ENCODE peak calls at places on chromosome 7, in eight cellular contexts. One of them, this sample, is unnamed.

GRCh38 chr7:155796381-155797261 is 15.6 kb downstream of the SHH start:
- DNase-seq in GM23338: peak; percentile 68
- DNase-seq in psoas muscle: peak; percentile 78
- DNase-seq in tibial artery: no peak
- DNase-seq in glutamatergic neuron: peak; percentile 87
- DNase-seq in CD8-positive, alpha-beta T cell: peak; percentile 65
- DNase-seq in upper lobe of left lung: peak; percentile 94
- DNase-seq in kidney: peak; percentile 90
- DNase-seq in this sample: peak; percentile 81

GRCh38 chr7:96910484-96910883 is 94.9 kb upstream of the DLX6 start:
- DNase-seq in GM23338: no peak
- DNase-seq in psoas muscle: no peak
- DNase-seq in tibial artery: no peak
- DNase-seq in glutamatergic neuron: no peak
- DNase-seq in CD8-positive, alpha-beta T cell: no peak
- DNase-seq in upper lobe of left lung: no peak
- DNase-seq in kidney: no peak
- DNase-seq in this sample: no peak

GRCh38 chr7:25949672-25950487 is 202.1 kb upstream of the NFE2L3 start:
- DNase-seq in GM23338: peak; percentile 62
- DNase-seq in psoas muscle: no peak
- DNase-seq in tibial artery: no peak
- DNase-seq in glutamatergic neuron: peak; percentile 45
- DNase-seq in CD8-positive, alpha-beta T cell: no peak
- DNase-seq in upper lobe of left lung: peak; percentile 76
- DNase-seq in kidney: peak; percentile 77
- DNase-seq in this sample: no peak

GRCh38 chr7:51589111-51589510 is 272.5 kb upstream of the COBL start:
- DNase-seq in GM23338: no peak
- DNase-seq in psoas muscle: no peak
- DNase-seq in tibial artery: no peak
- DNase-seq in glutamatergic neuron: no peak
- DNase-seq in CD8-positive, alpha-beta T cell: no peak
- DNase-seq in upper lobe of left lung: no peak
- DNase-seq in kidney: no peak
- DNase-seq in this sample: no peak

GRCh38 chr7:158470336-158470735 is 117.3 kb downstream of the PTPRN2 start:
- DNase-seq in GM23338: peak; percentile 48
- DNase-seq in psoas muscle: no peak
- DNase-seq in tibial artery: no peak
- DNase-seq in glutamatergic neuron: no peak
- DNase-seq in CD8-positive, alpha-beta T cell: no peak
- DNase-seq in upper lobe of left lung: no peak
- DNase-seq in kidney: no peak
- DNase-seq in this sample: no peak

GRCh38 chr7:42932861-42933591 is 850 bp downstream of the MRPL32 start:
- DNase-seq in GM23338: peak; percentile 43
- DNase-seq in psoas muscle: no peak
- DNase-seq in tibial artery: no peak
- DNase-seq in glutamatergic neuron: peak; percentile 38
- DNase-seq in CD8-positive, alpha-beta T cell: no peak
- DNase-seq in upper lobe of left lung: no peak
- DNase-seq in kidney: no peak
- DNase-seq in this sample: no peak

GRCh38 chr7:111903016-111903415 is 303.2 kb downstream of the DOCK4 start:
- DNase-seq in GM23338: no peak
- DNase-seq in psoas muscle: no peak
- DNase-seq in tibial artery: no peak
- DNase-seq in glutamatergic neuron: no peak
- DNase-seq in CD8-positive, alpha-beta T cell: no peak
- DNase-seq in upper lobe of left lung: no peak
- DNase-seq in kidney: no peak
- DNase-seq in this sample: no peak

GRCh38 chr7:47666164-47666862 is 84.4 kb upstream of the TNS3 start:
- DNase-seq in GM23338: no peak
- DNase-seq in psoas muscle: no peak
- DNase-seq in tibial artery: no peak
- DNase-seq in glutamatergic neuron: no peak
- DNase-seq in CD8-positive, alpha-beta T cell: no peak
- DNase-seq in upper lobe of left lung: no peak
- DNase-seq in kidney: no peak
- DNase-seq in this sample: no peak

GRCh38 chr7:31092606-31093005 is 40.5 kb downstream of the ADCYAP1R1 start:
- DNase-seq in GM23338: no peak
- DNase-seq in psoas muscle: peak; percentile 12
- DNase-seq in tibial artery: peak; percentile 31
- DNase-seq in glutamatergic neuron: no peak
- DNase-seq in CD8-positive, alpha-beta T cell: no peak
- DNase-seq in upper lobe of left lung: no peak
- DNase-seq in kidney: peak; percentile 18
- DNase-seq in this sample: no peak

GRCh38 chr7:2893411-2893861 is 49.3 kb upstream of the GNA12 start:
- DNase-seq in GM23338: no peak
- DNase-seq in psoas muscle: no peak
- DNase-seq in tibial artery: no peak
- DNase-seq in glutamatergic neuron: no peak
- DNase-seq in CD8-positive, alpha-beta T cell: no peak
- DNase-seq in upper lobe of left lung: no peak
- DNase-seq in kidney: no peak
- DNase-seq in this sample: no peak

GRCh38 chr7:36515847-36516246 is 126.2 kb downstream of the ANLN start:
- DNase-seq in GM23338: no peak
- DNase-seq in psoas muscle: no peak
- DNase-seq in tibial artery: no peak
- DNase-seq in glutamatergic neuron: no peak
- DNase-seq in CD8-positive, alpha-beta T cell: no peak
- DNase-seq in upper lobe of left lung: no peak
- DNase-seq in kidney: no peak
- DNase-seq in this sample: no peak

GRCh38 chr7:21365866-21366624 is 61.8 kb upstream of the SP4 start:
- DNase-seq in GM23338: no peak
- DNase-seq in psoas muscle: no peak
- DNase-seq in tibial artery: no peak
- DNase-seq in glutamatergic neuron: no peak
- DNase-seq in CD8-positive, alpha-beta T cell: no peak
- DNase-seq in upper lobe of left lung: no peak
- DNase-seq in kidney: no peak
- DNase-seq in this sample: no peak

GRCh38 chr7:149853157-149853556 is 15.0 kb downstream of the ZNF862 start:
- DNase-seq in GM23338: no peak
- DNase-seq in psoas muscle: no peak
- DNase-seq in tibial artery: no peak
- DNase-seq in glutamatergic neuron: no peak
- DNase-seq in CD8-positive, alpha-beta T cell: no peak
- DNase-seq in upper lobe of left lung: no peak
- DNase-seq in kidney: no peak
- DNase-seq in this sample: no peak

GRCh38 chr7:116592041-116592355 is 67.2 kb downstream of the CAV1 start:
- DNase-seq in GM23338: no peak
- DNase-seq in psoas muscle: no peak
- DNase-seq in tibial artery: no peak
- DNase-seq in glutamatergic neuron: no peak
- DNase-seq in CD8-positive, alpha-beta T cell: no peak
- DNase-seq in upper lobe of left lung: no peak
- DNase-seq in kidney: no peak
- DNase-seq in this sample: no peak
- TF ChIP-seq CTCF in GM23338: no peak
- TF ChIP-seq CTCF in psoas muscle: no peak
- TF ChIP-seq CTCF in tibial artery: no peak
- TF ChIP-seq CTCF in glutamatergic neuron: peak; percentile 50
- TF ChIP-seq CTCF in CD8-positive, alpha-beta T cell: peak; percentile 38
- TF ChIP-seq CTCF in upper lobe of left lung: no peak
- TF ChIP-seq CTCF in kidney: no peak
- TF ChIP-seq CTCF in this sample: peak; percentile 62

DNA sequence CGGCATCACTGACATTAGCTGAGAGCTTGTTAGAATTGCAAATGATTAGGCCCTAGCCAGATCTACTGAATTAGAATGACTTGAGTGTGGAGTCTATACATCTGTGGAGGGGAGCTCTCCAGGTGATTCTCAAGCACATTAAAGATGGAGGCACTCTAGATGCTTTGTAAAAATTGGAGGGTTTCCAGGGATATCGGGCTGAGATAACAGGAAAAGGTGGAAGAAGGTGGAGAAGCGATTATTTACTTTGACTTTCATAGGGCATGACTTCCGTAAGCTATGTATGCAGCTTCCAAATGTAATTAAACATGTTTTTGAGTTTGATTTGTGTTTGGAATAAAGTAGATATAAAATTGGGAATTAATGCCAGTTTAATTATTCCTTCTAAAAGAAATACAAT is 235.0 kb upstream of the PTN start:
- DNase-seq in GM23338: peak; percentile 16
- DNase-seq in psoas muscle: no peak
- DNase-seq in tibial artery: no peak
- DNase-seq in glutamatergic neuron: no peak
- DNase-seq in CD8-positive, alpha-beta T cell: no peak
- DNase-seq in upper lobe of left lung: no peak
- DNase-seq in kidney: no peak
- DNase-seq in this sample: no peak
- TF ChIP-seq CTCF in GM23338: no peak
- TF ChIP-seq CTCF in psoas muscle: no peak
- TF ChIP-seq CTCF in tibial artery: no peak
- TF ChIP-seq CTCF in glutamatergic neuron: no peak
- TF ChIP-seq CTCF in CD8-positive, alpha-beta T cell: no peak
- TF ChIP-seq CTCF in upper lobe of left lung: no peak
- TF ChIP-seq CTCF in kidney: no peak
- TF ChIP-seq CTCF in this sample: no peak

DNA sequence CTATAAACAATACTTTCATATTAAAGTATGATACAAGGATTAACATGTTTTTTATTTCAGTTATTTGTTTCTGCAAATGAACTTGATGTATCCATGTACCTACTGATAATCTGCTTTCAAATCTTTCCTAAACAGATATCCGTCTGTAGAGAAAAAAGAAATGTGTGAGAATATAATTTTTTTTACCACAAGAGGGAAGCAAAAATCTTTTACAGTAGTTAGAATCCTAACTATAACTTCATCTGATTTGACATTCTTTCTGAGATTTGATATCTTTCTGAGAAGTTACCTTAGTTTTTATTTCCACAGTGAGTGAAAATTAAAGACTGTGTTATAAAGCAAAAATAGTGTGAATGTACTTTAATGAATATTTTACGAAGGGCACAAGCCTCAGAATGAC is 203.9 kb upstream of the PCLO start:
- DNase-seq in GM23338: peak; percentile 47
- DNase-seq in psoas muscle: no peak
- DNase-seq in tibial artery: no peak
- DNase-seq in glutamatergic neuron: no peak
- DNase-seq in CD8-positive, alpha-beta T cell: no peak
- DNase-seq in upper lobe of left lung: no peak
- DNase-seq in kidney: no peak
- DNase-seq in this sample: no peak
- TF ChIP-seq CTCF in GM23338: peak; percentile 65
- TF ChIP-seq CTCF in psoas muscle: no peak
- TF ChIP-seq CTCF in tibial artery: no peak
- TF ChIP-seq CTCF in glutamatergic neuron: no peak
- TF ChIP-seq CTCF in CD8-positive, alpha-beta T cell: no peak
- TF ChIP-seq CTCF in upper lobe of left lung: no peak
- TF ChIP-seq CTCF in kidney: no peak
- TF ChIP-seq CTCF in this sample: peak; percentile 77

GRCh38 chr7:40721344-40721949 is 586.6 kb downstream of the SUGCT start:
- DNase-seq in GM23338: no peak
- DNase-seq in psoas muscle: no peak
- DNase-seq in tibial artery: no peak
- DNase-seq in glutamatergic neuron: no peak
- DNase-seq in CD8-positive, alpha-beta T cell: no peak
- DNase-seq in upper lobe of left lung: no peak
- DNase-seq in kidney: no peak
- DNase-seq in this sample: no peak

GRCh38 chr7:40723829-40724228 is 589.0 kb downstream of the SUGCT start:
- DNase-seq in GM23338: no peak
- DNase-seq in psoas muscle: no peak
- DNase-seq in tibial artery: no peak
- DNase-seq in glutamatergic neuron: no peak
- DNase-seq in CD8-positive, alpha-beta T cell: no peak
- DNase-seq in upper lobe of left lung: no peak
- DNase-seq in kidney: no peak
- DNase-seq in this sample: no peak

DNA sequence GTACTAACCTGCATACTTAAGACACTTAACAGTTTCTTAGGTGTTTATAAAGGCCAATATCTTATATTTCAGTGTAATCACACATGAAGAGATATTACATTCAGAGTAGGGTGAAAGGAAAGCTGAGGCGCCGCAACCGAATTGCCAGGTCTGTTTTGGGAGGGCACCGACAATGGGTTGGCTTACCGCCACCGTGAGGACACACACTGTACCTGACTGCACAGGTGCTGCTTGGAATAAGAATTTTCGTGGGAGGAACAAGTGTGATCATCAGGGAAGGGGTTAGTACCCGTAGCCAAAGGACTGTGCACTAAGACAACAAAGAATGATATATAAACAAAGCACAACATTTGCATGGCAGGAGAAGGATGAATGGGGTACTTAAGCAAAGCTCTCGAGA is 591.8 kb downstream of the SUGCT start:
- DNase-seq in GM23338: peak; percentile 51
- DNase-seq in psoas muscle: no peak
- DNase-seq in tibial artery: no peak
- DNase-seq in glutamatergic neuron: no peak
- DNase-seq in CD8-positive, alpha-beta T cell: no peak
- DNase-seq in upper lobe of left lung: no peak
- DNase-seq in kidney: no peak
- DNase-seq in this sample: no peak
- TF ChIP-seq CTCF in GM23338: peak; percentile 45
- TF ChIP-seq CTCF in psoas muscle: no peak
- TF ChIP-seq CTCF in tibial artery: no peak
- TF ChIP-seq CTCF in glutamatergic neuron: no peak
- TF ChIP-seq CTCF in CD8-positive, alpha-beta T cell: no peak
- TF ChIP-seq CTCF in upper lobe of left lung: no peak
- TF ChIP-seq CTCF in kidney: no peak
- TF ChIP-seq CTCF in this sample: no peak

GRCh38 chr7:35430547-35431153 is 176.8 kb upstream of the TBX20 start:
- DNase-seq in GM23338: peak; percentile 63
- DNase-seq in psoas muscle: no peak
- DNase-seq in tibial artery: no peak
- DNase-seq in glutamatergic neuron: no peak
- DNase-seq in CD8-positive, alpha-beta T cell: no peak
- DNase-seq in upper lobe of left lung: no peak
- DNase-seq in kidney: no peak
- DNase-seq in this sample: no peak
- TF ChIP-seq CTCF in GM23338: peak; percentile 79
- TF ChIP-seq CTCF in psoas muscle: peak; percentile 7
- TF ChIP-seq CTCF in tibial artery: no peak
- TF ChIP-seq CTCF in glutamatergic neuron: peak; percentile 38
- TF ChIP-seq CTCF in CD8-positive, alpha-beta T cell: no peak
- TF ChIP-seq CTCF in upper lobe of left lung: no peak
- TF ChIP-seq CTCF in kidney: no peak
- TF ChIP-seq CTCF in this sample: peak; percentile 45